ENCODE peak calls at places on chromosomes 3 and 15, in seven cellular contexts. N, W, F, U, Z, R and Y are unnamed samples.

GRCh38 chr3:194736896-194737600 is 51.4 kb downstream of the FAM43A start:
- DNase-seq in N (no peak), W (no peak), F (no peak), U (no peak), Z (no peak), R (no peak), Y (no peak)

GRCh38 chr15:31330111-31330785 is 3.6 kb downstream of the KLF13 start:
- DNase-seq in N (no peak), W (no peak), F (no peak), U (no peak), Z (no peak), R (no peak), Y (no peak)

GRCh38 chr3:20066848-20067617 is 26.8 kb downstream of the KAT2B start:
- DNase-seq in N (no peak), W (no peak), F (no peak), U (no peak), Z (no peak), R (peak), Y (peak)

GRCh38 chr15:77031376-77032050 is 36.6 kb downstream of the PSTPIP1 start:
- DNase-seq in N (no peak), W (no peak), F (peak), U (no peak), Z (no peak), R (no peak), Y (no peak)

GRCh38 chr3:57228734-57229505 is 1.4 kb downstream of the APPL1 start:
- DNase-seq in N (no peak), W (peak), F (no peak), U (peak), Z (no peak), R (peak), Y (no peak)

GRCh38 chr15:99931703-99932603 is 198.7 kb upstream of the LYSMD4 start:
- DNase-seq in N (no peak), W (no peak), F (no peak), U (peak), Z (no peak), R (no peak), Y (no peak)

GRCh38 chr3:85090495-85090894 is 131.7 kb downstream of the CADM2 start:
- DNase-seq in N (no peak), W (no peak), F (no peak), U (no peak), Z (no peak), R (no peak), Y (no peak)

GRCh38 chr3:194696702-194697101 is 11.0 kb downstream of the FAM43A start:
- DNase-seq in N (no peak), W (no peak), F (no peak), U (no peak), Z (no peak), R (no peak), Y (no peak)

GRCh38 chr15:78988361-78988911 is 43.6 kb upstream of the CTSH start:
- DNase-seq in N (peak), W (peak), F (peak), U (peak), Z (no peak), R (peak), Y (peak)
- TF ChIP-seq CTCF in N (no peak), W (no peak), F (no peak), U (no peak), Z (no peak), R (no peak), Y (no peak)

DNA sequence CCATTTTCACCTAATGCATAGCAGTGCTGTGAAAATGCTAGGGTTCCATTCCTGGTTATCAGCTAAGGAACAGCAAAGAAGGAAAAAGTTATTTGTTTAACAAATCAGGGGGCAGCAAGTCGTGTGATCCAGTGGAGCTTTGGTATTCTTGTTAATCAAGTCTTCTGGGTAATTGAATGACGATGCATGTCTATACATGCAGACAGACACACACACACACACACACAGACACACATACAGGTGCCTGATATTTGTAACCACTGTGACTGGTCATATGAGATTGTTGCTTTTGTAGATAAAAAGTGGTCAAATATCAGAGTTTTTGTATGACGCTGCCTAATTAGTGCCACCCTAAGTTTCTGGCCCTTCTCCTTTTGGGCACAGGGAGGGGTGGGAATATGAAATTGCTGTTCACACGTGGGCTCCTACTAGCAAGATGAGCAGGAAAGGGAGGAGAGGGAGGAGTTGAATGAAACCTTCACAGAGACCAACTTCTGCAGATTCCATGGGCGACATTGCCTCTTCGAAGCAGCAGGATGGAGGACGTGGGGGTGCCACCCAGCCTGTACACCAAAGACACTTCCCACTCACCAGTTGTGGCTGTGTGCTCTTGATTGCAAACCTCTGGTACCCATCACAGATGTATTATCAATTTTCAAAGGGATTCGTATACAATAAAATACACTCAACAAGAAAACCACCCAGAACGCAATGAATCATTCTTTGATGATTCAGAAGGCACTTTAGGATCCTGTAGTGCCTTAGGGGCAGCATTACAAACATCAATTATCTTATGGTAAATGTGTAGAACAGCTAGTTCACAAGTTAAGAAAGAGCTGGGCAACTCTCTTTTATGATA is 281.9 kb upstream of the ICE2 start:
- DNase-seq in N (no peak), W (no peak), F (no peak), U (peak), Z (no peak), R (peak), Y (no peak)
- H3K4me3 ChIP-seq in N (no peak), W (no peak), F (no peak), U (no peak), Z (no peak), R (no peak), Y (no peak)

GRCh38 chr15:74307827-74308642 is 59.4 kb downstream of the CYP11A1 start:
- DNase-seq in N (no peak), W (peak), F (no peak), U (peak), Z (peak), R (peak), Y (peak)
- TF ChIP-seq CTCF in N (peak), W (peak), F (peak), U (peak), Z (peak), R (peak), Y (peak)

DNA sequence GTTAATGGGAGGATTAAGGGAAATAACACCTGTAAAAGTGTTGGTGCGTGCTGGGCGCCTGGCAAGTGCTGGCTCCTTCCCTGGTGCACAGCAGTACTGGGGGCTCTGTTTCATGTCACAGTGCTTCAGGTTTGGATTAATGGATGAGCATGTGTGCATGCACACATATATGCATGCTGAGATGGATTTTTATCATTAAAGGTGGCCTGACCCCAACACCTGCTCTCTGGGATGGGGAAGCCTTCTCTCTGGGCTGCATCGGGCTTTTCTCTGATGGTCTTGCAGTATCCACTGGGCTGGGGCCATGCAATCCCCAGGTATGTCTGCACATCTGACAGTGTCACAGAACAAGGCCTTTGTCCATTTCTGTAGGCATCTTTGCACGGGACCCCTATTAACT is 127.5 kb upstream of the PLXNA1 start:
- DNase-seq in N (no peak), W (no peak), F (peak), U (no peak), Z (no peak), R (no peak), Y (no peak)
- H3K4me3 ChIP-seq in N (no peak), W (no peak), F (no peak), U (no peak), Z (no peak), R (no peak), Y (no peak)